ENCODE peak calls at places on chromosomes 12 and 14, in six cellular contexts. X is fibroblast of lung, B is neuronal stem cell, Y is gastrocnemius medialis, Z is uterus, M is lower lobe of right lung. F is an unnamed sample.
A peak's percentile ranks its signal among the peaks of the same experiment; 100 is the strongest.

GRCh38 chr12:96274331-96274730 is 80.2 kb downstream of the ELK3 start:
- DNase-seq in X (peak; percentile 80), B (no peak), Y (no peak), Z (no peak), M (no peak), F (no peak)

GRCh38 chr12:124407074-124407473 is 112.2 kb downstream of the RFLNA start:
- DNase-seq in X (no peak), B (no peak), Y (no peak), Z (no peak), M (no peak), F (no peak)

GRCh38 chr12:38904932-38905479 is 385 bp downstream of the CPNE8 start:
- DNase-seq in X (peak; percentile 79), B (peak; percentile 43), Y (peak; percentile 79), Z (peak; percentile 79), M (peak; percentile 92), F (peak; percentile 79)

GRCh38 chr14:56002876-56003625 is 115.2 kb upstream of the PELI2 start:
- DNase-seq in X (no peak), B (no peak), Y (no peak), Z (no peak), M (no peak), F (no peak)

GRCh38 chr14:71212683-71213107 is 305.4 kb downstream of the PCNX1 start:
- DNase-seq in X (no peak), B (no peak), Y (no peak), Z (no peak), M (no peak), F (no peak)

GRCh38 chr14:20302042-20302761 is 3.5 kb downstream of the TTC5 start:
- DNase-seq in X (peak; percentile 63), B (no peak), Y (no peak), Z (no peak), M (no peak), F (no peak)

GRCh38 chr14:61145903-61146411 is 135.2 kb downstream of the TMEM30B start:
- DNase-seq in X (peak; percentile 93), B (no peak), Y (no peak), Z (no peak), M (no peak), F (peak; percentile 19)

GRCh38 chr14:54356172-54356571 is 40.6 kb upstream of the CDKN3 start:
- DNase-seq in X (no peak), B (no peak), Y (no peak), Z (no peak), M (no peak), F (no peak)

GRCh38 chr14:31926123-31926522 is 151.0 kb upstream of the ARHGAP5 start:
- DNase-seq in X (peak; percentile 43), B (no peak), Y (no peak), Z (no peak), M (no peak), F (no peak)

GRCh38 chr12:19572920-19573558 is 133.7 kb downstream of the AEBP2 start:
- DNase-seq in X (peak; percentile 52), B (no peak), Y (no peak), Z (no peak), M (no peak), F (no peak)

GRCh38 chr12:124532947-124533346 is 34.5 kb downstream of the NCOR2 start:
- DNase-seq in X (no peak), B (no peak), Y (no peak), Z (no peak), M (no peak), F (no peak)

GRCh38 chr14:69661194-69661537 is 49.8 kb downstream of the SUSD6 start:
- DNase-seq in X (no peak), B (no peak), Y (no peak), Z (no peak), M (no peak), F (no peak)

GRCh38 chr14:74531467-74531866 is 37.9 kb downstream of the ISCA2 start:
- DNase-seq in X (peak; percentile 31), B (no peak), Y (no peak), Z (no peak), M (no peak), F (no peak)

GRCh38 chr12:89470741-89471504 is 53.7 kb downstream of the GALNT4 start:
- DNase-seq in X (peak; percentile 30), B (no peak), Y (no peak), Z (no peak), M (no peak), F (no peak)

GRCh38 chr14:88166616-88167015 is 156.5 kb downstream of the KCNK10 start:
- DNase-seq in X (peak; percentile 70), B (no peak), Y (no peak), Z (no peak), M (no peak), F (no peak)

GRCh38 chr14:101167428-101167827 is 263.9 kb upstream of the RTL1 start:
- DNase-seq in X (no peak), B (no peak), Y (no peak), Z (no peak), M (no peak), F (no peak)

DNA sequence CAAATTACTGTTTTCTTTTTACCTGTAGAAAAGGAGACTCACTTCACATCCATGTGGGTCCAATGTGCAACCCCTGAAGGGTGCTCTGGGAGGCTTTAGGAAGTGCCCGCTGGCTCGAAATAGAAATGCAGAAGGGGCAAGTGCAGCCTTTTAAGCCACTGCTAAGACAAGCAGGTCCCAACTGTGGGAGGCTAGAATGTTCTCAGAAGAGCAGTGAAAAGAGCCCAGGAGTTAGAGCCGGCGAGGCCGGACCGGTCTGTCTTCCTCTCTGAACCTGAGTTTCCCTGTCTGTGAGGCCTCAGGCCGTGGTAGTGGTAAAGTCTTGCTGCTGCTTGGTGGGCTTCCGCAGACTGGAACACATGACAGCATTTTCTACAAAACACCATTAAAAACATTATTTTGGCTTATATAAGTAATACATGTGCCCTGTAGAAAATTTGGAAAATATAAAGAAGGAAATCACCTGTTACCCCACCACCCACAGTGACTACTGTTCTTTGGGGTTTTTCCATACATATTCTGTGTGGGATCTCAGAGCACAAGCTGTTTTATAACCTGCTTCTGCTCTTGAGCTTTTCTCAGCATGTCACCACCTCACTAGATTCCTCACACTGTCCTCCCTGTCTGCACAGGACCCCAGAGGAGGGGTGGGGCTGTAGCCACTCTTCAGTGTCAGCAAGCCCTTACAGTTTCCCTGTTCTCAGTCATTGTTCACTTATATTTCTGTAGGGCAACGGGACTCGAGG is 6.0 kb downstream of the CKB start:
- DNase-seq in X (no peak), B (no peak), Y (no peak), Z (no peak), M (peak; percentile 10), F (no peak)
- H3K27ac ChIP-seq in X (no peak overlapping the region), B (no peak overlapping the region), Y (no peak overlapping the region), Z (no peak overlapping the region), M (no peak overlapping the region), F (peak overlapping the region; percentile 58)

GRCh38 chr14:26261368-26262122 is 336.3 kb downstream of the NOVA1 start:
- DNase-seq in X (no peak), B (peak; percentile 36), Y (no peak), Z (no peak), M (no peak), F (no peak)
- H3K9me3 ChIP-seq in X (no peaks in the 10 kb centered on the region), B (no peaks in the 10 kb centered on the region), Y (no peaks in the 10 kb centered on the region), Z (no peaks in the 10 kb centered on the region), M (no peaks in the 10 kb centered on the region), F (no peaks in the 10 kb centered on the region)

GRCh38 chr12:83866477-83866876 is 1046.1 kb downstream of the SLC6A15 start:
- DNase-seq in X (no peak), B (no peak), Y (no peak), Z (no peak), M (no peak), F (no peak)

GRCh38 chr12:83865431-83865830 is 1047.2 kb downstream of the SLC6A15 start:
- DNase-seq in X (peak; percentile 61), B (no peak), Y (no peak), Z (no peak), M (no peak), F (no peak)

GRCh38 chr12:83864064-83864463 is 1048.5 kb downstream of the SLC6A15 start:
- DNase-seq in X (no peak), B (no peak), Y (no peak), Z (no peak), M (no peak), F (no peak)
- H3K27ac ChIP-seq in X (no peak overlapping the region), B (no peak overlapping the region), Y (no peak overlapping the region), Z (no peak overlapping the region), M (no peak overlapping the region), F (no peak overlapping the region)

DNA sequence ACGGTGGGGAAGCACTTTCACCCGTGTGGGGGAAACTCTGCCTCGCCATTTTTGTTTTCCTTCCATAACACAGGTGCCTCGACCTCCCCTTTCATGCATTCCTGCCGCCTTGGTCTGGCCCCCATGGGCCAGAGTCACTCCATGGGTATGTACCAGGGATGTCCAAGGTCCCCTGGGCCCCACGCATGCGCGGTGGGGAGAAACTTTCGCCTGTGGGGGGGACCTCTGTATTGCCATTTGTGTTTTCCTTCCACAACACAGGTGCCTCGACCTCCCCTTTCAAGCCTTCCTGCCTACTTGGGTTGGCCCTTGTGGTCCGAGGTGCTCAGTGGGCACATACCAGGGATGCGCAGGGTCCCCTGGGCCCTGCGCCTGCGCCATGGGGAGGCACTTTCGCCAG is 345.8 kb downstream of the ALG10 start:
- DNase-seq in X (no peak), B (no peak), Y (no peak), Z (no peak), M (no peak), F (no peak)
- H3K9me3 ChIP-seq in X (no peaks in the 10 kb centered on the region), B (peaks cover 89% of the 10 kb centered on the region), Y (no peaks in the 10 kb centered on the region), Z (no peaks in the 10 kb centered on the region), M (peaks cover 7% of the 10 kb centered on the region), F (peaks cover 21% of the 10 kb centered on the region)

DNA sequence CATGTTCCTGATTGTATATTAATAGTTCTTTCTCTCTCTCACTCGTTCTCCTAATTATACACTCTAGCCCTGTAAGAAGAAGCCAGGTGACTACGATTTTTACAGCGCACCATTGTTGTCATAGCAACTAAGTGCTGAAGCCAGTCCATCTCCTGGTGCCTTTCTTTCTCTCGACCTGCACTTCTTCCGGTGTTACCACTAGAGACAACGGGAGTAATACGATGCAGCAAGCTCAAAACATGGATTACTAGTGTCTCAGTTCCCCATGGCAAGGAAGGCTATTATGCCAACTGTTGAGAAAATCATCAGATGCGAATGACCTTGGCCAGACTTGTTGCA is 40.8 kb upstream of the DCD start:
- DNase-seq in X (no peak), B (no peak), Y (no peak), Z (no peak), M (no peak), F (no peak)
- H3K27ac ChIP-seq in X (no peak overlapping the region), B (no peak overlapping the region), Y (no peak overlapping the region), Z (no peak overlapping the region), M (no peak overlapping the region), F (no peak overlapping the region)

DNA sequence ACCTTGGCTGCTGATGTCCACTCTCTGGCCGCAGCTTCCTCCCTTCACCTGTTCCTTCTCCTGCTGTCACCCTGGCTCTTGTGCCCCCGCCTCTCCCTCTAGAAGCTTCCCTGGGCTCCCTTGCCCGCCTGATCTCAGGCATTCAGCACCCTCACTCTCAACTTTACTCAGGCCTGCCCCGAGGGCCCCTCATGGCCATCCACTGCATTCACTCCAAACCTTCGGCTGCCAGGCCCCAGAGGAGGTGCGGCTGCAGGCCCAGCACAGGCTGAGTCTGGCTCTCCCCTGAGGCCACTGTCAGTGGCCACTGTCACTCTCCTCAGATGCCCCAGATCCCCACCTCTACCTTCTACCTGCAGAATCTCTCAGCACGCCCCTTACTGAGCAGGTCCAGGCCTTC is 183.9 kb downstream of the ZFP36L1 start:
- DNase-seq in X (no peak), B (no peak), Y (no peak), Z (no peak), M (no peak), F (no peak)
- H3K9me3 ChIP-seq in X (no peaks in the 10 kb centered on the region), B (peaks cover 6% of the 10 kb centered on the region), Y (no peaks in the 10 kb centered on the region), Z (no peaks in the 10 kb centered on the region), M (peaks cover 4% of the 10 kb centered on the region), F (no peaks in the 10 kb centered on the region)

F was measured in thoracic aorta.